ENCODE peak calls at places on chromosome 1, in ten cellular contexts. P is SJSA1; F is hepatocyte; G is hepatic stellate cell; U is GOT3; D is ureter; Y is HuH-7.5; H is body of pancreas; W is CD4-positive, alpha-beta T cell; B is Caki2. V is an unnamed sample.

GRCh38 chr1:94702440-94702810 is 117.7 kb upstream of the SLC44A3 start:
- DNase-seq in P (peak), F (no peak), G (no peak), U (no peak), D (no peak), Y (no peak), H (peak), W (no peak), B (no peak), V (peak)

GRCh38 chr1:228459091-228459993 is 27.8 kb upstream of the RNF187 start:
- DNase-seq in P (no peak), F (peak), G (peak), U (no peak), D (peak), Y (peak), H (peak), W (peak), B (no peak), V (peak)

GRCh38 chr1:95007687-95008086 is 65.1 kb downstream of the ALG14 start:
- DNase-seq in P (no peak), F (no peak), G (no peak), U (no peak), D (peak), Y (no peak), H (no peak), W (no peak), B (no peak), V (no peak)

GRCh38 chr1:24424207-24424606 is 8.6 kb downstream of the NIPAL3 start:
- DNase-seq in P (no peak), F (no peak), G (no peak), U (no peak), D (no peak), Y (no peak), H (no peak), W (no peak), B (no peak), V (no peak)

GRCh38 chr1:2126331-2127180 is 68.0 kb downstream of the FAAP20 start:
- DNase-seq in P (no peak), F (no peak), G (no peak), U (no peak), D (no peak), Y (no peak), H (peak), W (no peak), B (no peak), V (no peak)

GRCh38 chr1:110916669-110917306 is 43.8 kb downstream of the CD53 start:
- DNase-seq in P (peak), F (peak), G (no peak), U (no peak), D (peak), Y (no peak), H (no peak), W (no peak), B (peak), V (peak)

GRCh38 chr1:234125283-234125682 is 220.8 kb downstream of the SLC35F3 start:
- DNase-seq in P (no peak), F (peak), G (no peak), U (no peak), D (no peak), Y (peak), H (peak), W (peak), B (no peak), V (peak)

GRCh38 chr1:85502171-85502570 is 37.2 kb upstream of the DDAH1 start:
- DNase-seq in P (peak), F (no peak), G (no peak), U (no peak), D (no peak), Y (no peak), H (no peak), W (no peak), B (no peak), V (peak)

GRCh38 chr1:23984417-23985186 is 4.5 kb upstream of the SRSF10 start:
- DNase-seq in P (no peak), F (peak), G (peak), U (no peak), D (no peak), Y (no peak), H (peak), W (no peak), B (peak), V (peak)

GRCh38 chr1:55702064-55702463 is 486.9 kb upstream of the USP24 start:
- DNase-seq in P (no peak), F (peak), G (no peak), U (no peak), D (no peak), Y (no peak), H (peak), W (no peak), B (no peak), V (peak)

GRCh38 chr1:45205910-45206721 is at the start of gene ZSWIM5:
- DNase-seq in P (peak), F (peak), G (peak), U (peak), D (peak), Y (peak), H (peak), W (peak), B (peak), V (peak)

GRCh38 chr1:107682467-107682866 is 282.5 kb downstream of the VAV3 start:
- DNase-seq in P (no peak), F (peak), G (no peak), U (no peak), D (no peak), Y (no peak), H (no peak), W (no peak), B (peak), V (no peak)

GRCh38 chr1:114610546-114611245 is 29.3 kb upstream of the BCAS2 start:
- DNase-seq in P (no peak), F (no peak), G (no peak), U (no peak), D (no peak), Y (no peak), H (no peak), W (no peak), B (peak), V (peak)

GRCh38 chr1:60848583-60849188 is 233.7 kb upstream of the NFIA start:
- DNase-seq in P (peak), F (peak), G (peak), U (no peak), D (no peak), Y (no peak), H (no peak), W (no peak), B (peak), V (peak)

GRCh38 chr1:7299994-7300393 is 471.1 kb upstream of the VAMP3 start:
- DNase-seq in P (peak), F (peak), G (peak), U (no peak), D (no peak), Y (no peak), H (no peak), W (no peak), B (peak), V (peak)

GRCh38 chr1:10561955-10562354 is 87.2 kb downstream of the PEX14 start:
- DNase-seq in P (no peak), F (no peak), G (no peak), U (no peak), D (no peak), Y (no peak), H (no peak), W (peak), B (no peak), V (no peak)

GRCh38 chr1:24141311-24141997 is 1.5 kb downstream of the IL22RA1 start:
- DNase-seq in P (no peak), F (peak), G (no peak), U (no peak), D (no peak), Y (no peak), H (no peak), W (no peak), B (no peak), V (peak)

GRCh38 chr1:68401506-68401905 is 48.2 kb downstream of the RPE65 start:
- DNase-seq in P (no peak), F (no peak), G (no peak), U (no peak), D (no peak), Y (no peak), H (no peak), W (no peak), B (no peak), V (no peak)

GRCh38 chr1:5448486-5448885 is 543.7 kb downstream of the NPHP4 start:
- DNase-seq in P (no peak), F (no peak), G (no peak), U (no peak), D (no peak), Y (no peak), H (no peak), W (peak), B (no peak), V (no peak)

GRCh38 chr1:53959664-53960250 is 13.6 kb downstream of the LRRC42 start:
- DNase-seq in P (no peak), F (no peak), G (no peak), U (no peak), D (no peak), Y (no peak), H (no peak), W (no peak), B (no peak), V (peak)

GRCh38 chr1:45033356-45033755 is 21.3 kb downstream of the UROD start:
- DNase-seq in P (no peak), F (no peak), G (no peak), U (no peak), D (no peak), Y (no peak), H (no peak), W (no peak), B (no peak), V (no peak)

GRCh38 chr1:114352797-114353196 is 158.2 kb downstream of the TRIM33 start:
- DNase-seq in P (no peak), F (no peak), G (no peak), U (no peak), D (no peak), Y (no peak), H (no peak), W (no peak), B (no peak), V (no peak)

GRCh38 chr1:212606734-212607205 is 1.8 kb upstream of the ATF3 start:
- DNase-seq in P (no peak), F (peak), G (peak), U (no peak), D (peak), Y (no peak), H (peak), W (peak), B (no peak), V (no peak)

GRCh38 chr1:227740401-227740960 is 5.2 kb downstream of the SNAP47 start:
- DNase-seq in P (no peak), F (no peak), G (no peak), U (no peak), D (no peak), Y (no peak), H (no peak), W (no peak), B (no peak), V (no peak)

GRCh38 chr1:59687081-59687480 is 127.7 kb upstream of the HOOK1 start:
- DNase-seq in P (no peak), F (no peak), G (no peak), U (no peak), D (no peak), Y (no peak), H (no peak), W (no peak), B (no peak), V (no peak)

GRCh38 chr1:12157366-12158231 is 9.2 kb upstream of the TNFRSF1B start:
- DNase-seq in P (no peak), F (no peak), G (no peak), U (no peak), D (no peak), Y (no peak), H (no peak), W (no peak), B (no peak), V (no peak)

GRCh38 chr1:75711846-75712245 is 12.7 kb upstream of the ACADM start:
- DNase-seq in P (no peak), F (no peak), G (no peak), U (no peak), D (no peak), Y (no peak), H (no peak), W (no peak), B (no peak), V (no peak)

GRCh38 chr1:38727629-38728175 is 131.9 kb downstream of the RRAGC start:
- DNase-seq in P (no peak), F (no peak), G (no peak), U (no peak), D (no peak), Y (no peak), H (no peak), W (no peak), B (no peak), V (no peak)

GRCh38 chr1:150388241-150388640 is 24.3 kb downstream of the RPRD2 start:
- DNase-seq in P (no peak), F (no peak), G (no peak), U (no peak), D (no peak), Y (no peak), H (no peak), W (no peak), B (no peak), V (no peak)